ENCODE peak calls at places on chromosome 5, in eight cellular contexts. T is NCI-H510A treated with DMSO at 0.1 percent for 48 hours; E is AG10803; C is activated CD4-positive, alpha-beta T cell treated with anti-CD3 and anti-CD28 coated beads for 1 hour; I is IMR-90; O is anterior cingulate cortex; X is nephron progenitor cell; H is NCI-H2107. L is an unnamed sample.

GRCh38 chr5:2751592-2752021 is at the start of gene IRX2:
- DNase-seq in T (no peak), E (peak; percentile 98), C (no peak), I (peak; percentile 59), O (no peak), X (peak; percentile 92), H (peak; percentile 94), L (peak; percentile 98)

GRCh38 chr5:53545744-53546143 is 14.7 kb upstream of the NDUFS4 start:
- DNase-seq in T (no peak), E (no peak), C (no peak), I (no peak), O (no peak), X (no peak), H (no peak), L (no peak)

GRCh38 chr5:125552486-125552885 is 806.0 kb upstream of the ZNF608 start:
- DNase-seq in T (no peak), E (no peak), C (no peak), I (peak; percentile 50), O (no peak), X (no peak), H (no peak), L (peak; percentile 63)

GRCh38 chr5:39055760-39056393 is 18.3 kb downstream of the RICTOR start:
- DNase-seq in T (peak; percentile 52), E (peak; percentile 9), C (no peak), I (no peak), O (no peak), X (no peak), H (no peak), L (no peak)

GRCh38 chr5:74389531-74390305 is 250.8 kb downstream of the ENC1 start:
- DNase-seq in T (no peak), E (no peak), C (no peak), I (no peak), O (no peak), X (no peak), H (no peak), L (no peak)

GRCh38 chr5:153719324-153719723 is 228.9 kb downstream of the GRIA1 start:
- DNase-seq in T (no peak), E (no peak), C (no peak), I (no peak), O (no peak), X (no peak), H (no peak), L (no peak)

GRCh38 chr5:18113724-18114123 is 479.5 kb downstream of the TAF11L14 start:
- DNase-seq in T (no peak), E (peak; percentile 5), C (no peak), I (peak; percentile 12), O (no peak), X (no peak), H (no peak), L (peak; percentile 19)

GRCh38 chr5:1378096-1378495 is 33.2 kb upstream of the CLPTM1L start:
- DNase-seq in T (no peak), E (no peak), C (no peak), I (no peak), O (no peak), X (no peak), H (no peak), L (no peak)

GRCh38 chr5:128084228-128085167 is 932 bp downstream of the SLC12A2 start:
- DNase-seq in T (peak; percentile 6), E (no peak), C (peak; percentile 29), I (peak; percentile 37), O (peak; percentile 40), X (peak; percentile 51), H (peak; percentile 2), L (peak; percentile 52)

GRCh38 chr5:149550608-149551226 is 522 bp downstream of the CSNK1A1 start:
- DNase-seq in T (no peak), E (no peak), C (no peak), I (no peak), O (no peak), X (no peak), H (no peak), L (no peak)

GRCh38 chr5:141919218-141920129 is 4.2 kb upstream of the DELE1 start:
- DNase-seq in T (no peak), E (no peak), C (no peak), I (no peak), O (no peak), X (no peak), H (no peak), L (no peak)

GRCh38 chr5:2653991-2654390 is 97.5 kb downstream of the IRX2 start:
- DNase-seq in T (no peak), E (no peak), C (no peak), I (no peak), O (no peak), X (no peak), H (no peak), L (no peak)

GRCh38 chr5:59517926-59518585 is 375.5 kb downstream of the PDE4D start:
- DNase-seq in T (no peak), E (peak; percentile 73), C (no peak), I (peak; percentile 62), O (no peak), X (no peak), H (no peak), L (peak; percentile 90)

GRCh38 chr5:173283318-173284288 is 44.6 kb downstream of the STC2 start:
- DNase-seq in T (peak; percentile 58), E (peak; percentile 46), C (peak; percentile 59), I (peak; percentile 49), O (peak; percentile 26), X (peak; percentile 87), H (peak; percentile 11), L (peak; percentile 45)

GRCh38 chr5:33195431-33196128 is 245.2 kb upstream of the TARS1 start:
- DNase-seq in T (no peak), E (peak; percentile 89), C (no peak), I (peak; percentile 63), O (no peak), X (no peak), H (no peak), L (peak; percentile 47)

GRCh38 chr5:31113101-31113500 is 80.4 kb upstream of the CDH6 start:
- DNase-seq in T (no peak), E (peak; percentile 65), C (no peak), I (peak; percentile 88), O (no peak), X (no peak), H (no peak), L (peak; percentile 37)

GRCh38 chr5:128579111-128579510 is 41.1 kb upstream of the FBN2 start:
- DNase-seq in T (no peak), E (peak; percentile 31), C (no peak), I (peak; percentile 78), O (no peak), X (no peak), H (no peak), L (peak; percentile 77)

GRCh38 chr5:160175438-160176218 is 53.7 kb upstream of the FABP6 start:
- DNase-seq in T (no peak), E (peak; percentile 33), C (no peak), I (peak; percentile 41), O (peak; percentile 73), X (peak; percentile 44), H (peak; percentile 37), L (peak; percentile 60)

GRCh38 chr5:107373511-107374263 is 297.1 kb downstream of the EFNA5 start:
- DNase-seq in T (no peak), E (no peak), C (no peak), I (no peak), O (no peak), X (no peak), H (no peak), L (no peak)

GRCh38 chr5:150209020-150209635 is 19.3 kb downstream of the SLC6A7 start:
- DNase-seq in T (no peak), E (peak; percentile 52), C (no peak), I (peak; percentile 76), O (no peak), X (no peak), H (peak; percentile 1), L (peak; percentile 84)

GRCh38 chr5:34709861-34710673 is 53.9 kb downstream of the RAI14 start:
- DNase-seq in T (no peak), E (peak; percentile 84), C (no peak), I (peak; percentile 95), O (no peak), X (no peak), H (no peak), L (peak; percentile 88)

GRCh38 chr5:110361501-110361900 is 365.0 kb downstream of the TMEM232 start:
- DNase-seq in T (no peak), E (peak; percentile 77), C (no peak), I (no peak), O (no peak), X (no peak), H (no peak), L (no peak)

L was measured in fibroblast of lung.